ENCODE peak calls at places on chromosomes 5 and 9, in four cellular contexts. E is H9, S is mesendoderm, Q is IMR-90. L is an unnamed sample.

GRCh38 chr5:98110791-98111190 is 662.7 kb upstream of the RGMB start:
- DNase-seq in S (no peak), Q (peak; percentile 53), E (no peak), L (no peak)

GRCh38 chr5:123119334-123119986 is 30.4 kb downstream of the PRDM6 start:
- DNase-seq in Q (peak; percentile 74), E (peak; percentile 92), S (peak; percentile 98), L (peak; percentile 68)

GRCh38 chr9:118318770-118319443 is 614.7 kb downstream of the TLR4 start:
- DNase-seq in E (no peak), S (no peak), Q (no peak), L (no peak)

GRCh38 chr9:124511426-124511840 is 4.2 kb upstream of the NR5A1 start:
- DNase-seq in S (peak; percentile 57), E (peak; percentile 40), Q (no peak), L (peak; percentile 63)

GRCh38 chr9:129798973-129799372 is 4.0 kb upstream of the TOR1B start:
- DNase-seq in S (peak; percentile 53), E (no peak), Q (no peak), L (no peak)

GRCh38 chr9:94922098-94922607 is 195.7 kb downstream of the AOPEP start:
- DNase-seq in E (no peak), S (no peak), Q (peak; percentile 98), L (no peak)

GRCh38 chr9:106713206-106713605 is 149.8 kb upstream of the ZNF462 start:
- DNase-seq in Q (no peak), E (no peak), S (no peak), L (no peak)

GRCh38 chr5:97838214-97838613 is 655.2 kb upstream of the RIOK2 start:
- DNase-seq in E (no peak), Q (peak; percentile 99), S (no peak), L (no peak)

GRCh38 chr5:126503602-126504104 is 80.4 kb downstream of the GRAMD2B start:
- DNase-seq in Q (peak; percentile 28), E (no peak), S (peak; percentile 23), L (no peak)

GRCh38 chr5:146461319-146461718 is 14.2 kb downstream of the TCERG1 start:
- DNase-seq in Q (peak; percentile 20), E (no peak), S (no peak), L (no peak)

GRCh38 chr5:111252799-111253564 is 28.8 kb downstream of the CAMK4 start:
- DNase-seq in S (no peak), E (no peak), Q (no peak), L (no peak)
- H3K4me2 ChIP-seq in S (no peak overlapping the region), E (no peak overlapping the region), Q (no peak overlapping the region), L (no peak overlapping the region)

GRCh38 chr5:14582797-14583137 is 1.2 kb downstream of the OTULINL start:
- DNase-seq in E (no peak), S (peak; percentile 6), Q (no peak), L (no peak)
- H3K56ac ChIP-seq in E (no peak overlapping the region), S (no peak overlapping the region), Q (no peak overlapping the region), L (no peak overlapping the region)

GRCh38 chr5:65823820-65824445 is 101.9 kb downstream of the NLN start:
- DNase-seq in S (no peak), Q (no peak), E (no peak), L (no peak)
- H3K4me2 ChIP-seq in S (no peak overlapping the region), Q (no peak overlapping the region), E (no peak overlapping the region), L (no peak overlapping the region)

DNA sequence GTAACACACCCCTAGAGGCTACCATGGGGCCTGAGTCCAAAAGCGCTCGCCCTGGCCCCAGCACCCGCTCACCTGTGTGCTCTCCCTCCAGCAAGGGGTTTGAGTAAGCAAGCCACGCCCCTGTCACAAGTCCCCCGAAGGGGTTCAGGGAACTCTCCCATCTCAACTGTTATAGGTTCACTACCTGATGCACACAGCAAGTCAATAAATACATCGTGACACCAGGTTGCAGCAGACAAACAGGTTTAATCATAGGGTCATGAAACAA is 8.4 kb upstream of the CREBRF start:
- DNase-seq in E (peak; percentile 32), Q (no peak), S (no peak), L (no peak)
- H3K56ac ChIP-seq in E (no peak overlapping the region), Q (no peak overlapping the region), S (no peak overlapping the region), L (no peak overlapping the region)

GRCh38 chr9:6506571-6506970 is 93.6 kb downstream of the UHRF2 start:
- DNase-seq in S (no peak), E (no peak), Q (peak; percentile 48), L (no peak)
- H3K4me2 ChIP-seq in S (no peak overlapping the region), E (no peak overlapping the region), Q (no peak overlapping the region), L (no peak overlapping the region)

DNA sequence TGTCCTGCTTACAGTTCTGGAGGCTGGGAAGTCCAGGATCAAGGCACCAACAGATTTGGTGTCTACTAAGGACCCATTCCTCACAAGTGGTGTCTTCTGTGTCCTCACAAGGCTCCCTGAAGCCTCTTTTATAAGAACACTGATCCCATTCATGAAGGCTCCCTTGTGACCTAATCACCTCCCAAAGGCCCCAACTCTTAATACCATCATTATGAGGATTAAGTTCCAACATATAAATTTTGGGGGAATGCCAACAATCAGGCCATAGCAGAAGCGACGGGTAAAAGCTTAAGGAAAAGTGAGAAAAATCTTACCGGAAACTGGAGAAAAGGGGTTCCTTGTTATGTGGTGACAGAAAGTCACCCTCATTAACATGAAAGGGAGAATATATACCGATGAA is 11.2 kb downstream of the CTNNAL1 start:
- DNase-seq in E (no peak), S (no peak), Q (no peak), L (no peak)
- H3K56ac ChIP-seq in E (no peak overlapping the region), S (no peak overlapping the region), Q (no peak overlapping the region), L (no peak overlapping the region)

DNA sequence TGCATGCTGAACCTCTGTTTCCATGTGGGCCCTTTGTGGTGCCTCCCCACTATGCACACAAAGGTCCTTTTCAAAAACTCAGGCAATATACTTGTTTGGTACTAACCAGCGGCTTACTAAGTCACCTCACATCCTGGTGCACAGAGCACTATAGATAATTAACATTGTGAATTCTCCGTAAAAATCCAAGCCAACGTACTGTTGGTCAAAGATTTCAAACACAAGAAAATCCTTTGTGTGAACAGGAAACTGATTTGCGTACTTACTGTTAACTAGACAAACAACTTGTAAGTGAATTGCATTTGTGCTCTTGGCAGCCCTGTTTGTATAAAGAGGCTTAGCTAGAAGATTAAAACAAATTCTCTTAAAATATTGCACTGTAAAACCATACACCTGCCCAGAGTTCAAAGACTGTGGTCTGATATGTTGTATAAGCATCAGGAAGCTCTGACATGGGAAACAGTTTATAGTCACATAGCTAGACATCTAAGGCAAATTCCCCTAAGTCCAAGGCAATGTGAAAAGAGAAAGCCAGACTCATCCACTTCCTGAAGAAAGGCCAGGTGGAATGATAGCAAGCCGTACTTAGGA is 125.0 kb upstream of the SLC12A2 start:
- DNase-seq in E (no peak), Q (no peak), S (no peak), L (no peak)
- H3K4me2 ChIP-seq in E (no peak overlapping the region), Q (no peak overlapping the region), S (no peak overlapping the region), L (no peak overlapping the region)

GRCh38 chr5:73039082-73039481 is 81.3 kb upstream of the TMEM171 start:
- DNase-seq in E (peak; percentile 78), S (peak; percentile 97), Q (peak; percentile 13), L (no peak)

GRCh38 chr5:73045623-73046022 is 74.8 kb upstream of the TMEM171 start:
- DNase-seq in E (no peak), Q (no peak), S (no peak), L (no peak)

GRCh38 chr5:73037545-73037944 is 81.7 kb downstream of the FCHO2 start:
- DNase-seq in S (no peak), Q (no peak), E (no peak), L (no peak)

GRCh38 chr5:73042993-73043392 is 77.4 kb upstream of the TMEM171 start:
- DNase-seq in Q (no peak), E (no peak), S (peak; percentile 17), L (no peak)
- H3K56ac ChIP-seq in Q (no peak overlapping the region), E (no peak overlapping the region), S (no peak overlapping the region), L (no peak overlapping the region)

GRCh38 chr5:93519737-93520136 is 61.3 kb downstream of the NR2F1-AS1 start:
- DNase-seq in S (no peak), E (no peak), Q (peak; percentile 59), L (no peak)
- H3K4me2 ChIP-seq in S (no peak overlapping the region), E (no peak overlapping the region), Q (peak overlapping the region; percentile 44), L (no peak overlapping the region)

DNA sequence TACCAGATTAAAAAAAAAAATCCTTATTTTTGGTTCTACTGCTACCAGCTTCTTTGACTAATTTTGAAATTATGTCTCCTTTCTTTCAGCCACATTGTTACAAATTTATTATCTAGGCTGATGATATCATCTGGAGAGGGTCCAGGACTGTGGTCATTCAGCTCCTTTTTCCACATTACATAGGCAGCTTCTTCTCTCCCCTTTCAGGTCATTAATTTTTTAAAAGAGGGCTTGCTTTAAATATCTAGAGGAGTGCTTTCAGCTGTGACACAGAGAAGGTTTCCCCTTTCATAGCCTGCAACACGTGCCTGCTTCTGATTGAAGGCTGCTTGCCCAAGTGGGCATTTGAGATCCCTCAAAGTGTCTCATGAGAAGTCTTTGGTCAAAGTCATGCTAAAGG is 155.7 kb upstream of the PAPPA start:
- DNase-seq in S (no peak), Q (peak; percentile 88), E (no peak), L (no peak)
- H3K56ac ChIP-seq in S (no peak overlapping the region), Q (no peak overlapping the region), E (no peak overlapping the region), L (no peak overlapping the region)

L was measured in H1.